ENCODE peak calls at places on chromosomes 6 and 20, in six cellular contexts. One of them, this sample, is unnamed.

GRCh38 chr6:15661815-15662245 is 998 bp downstream of the DTNBP1 start:
- DNase-seq in H1: no peak
- DNase-seq in trophoblast cell: no peak
- DNase-seq in IMR-90: no peak
- DNase-seq in neuronal stem cell: no peak
- DNase-seq in mesenchymal stem cell: no peak
- DNase-seq in this sample: no peak

GRCh38 chr20:41769650-41770049 is 151.5 kb upstream of the CHD6 start:
- DNase-seq in H1: peak; percentile 52
- DNase-seq in trophoblast cell: no peak
- DNase-seq in IMR-90: no peak
- DNase-seq in mesenchymal stem cell: no peak
- DNase-seq in neuronal stem cell: no peak
- DNase-seq in this sample: peak; percentile 60

GRCh38 chr6:24720131-24720603 is 1.2 kb upstream of the C6orf62 start:
- DNase-seq in neuronal stem cell: peak; percentile 32
- DNase-seq in IMR-90: peak; percentile 28
- DNase-seq in H1: no peak
- DNase-seq in mesenchymal stem cell: peak; percentile 59
- DNase-seq in trophoblast cell: peak; percentile 74
- DNase-seq in this sample: peak; percentile 30

GRCh38 chr6:52515219-52515960 is 61.5 kb downstream of the TRAM2 start:
- DNase-seq in H1: no peak
- DNase-seq in mesenchymal stem cell: peak; percentile 58
- DNase-seq in trophoblast cell: no peak
- DNase-seq in IMR-90: peak; percentile 75
- DNase-seq in neuronal stem cell: no peak
- DNase-seq in this sample: no peak

GRCh38 chr6:19333936-19334335 is 503.2 kb upstream of the ID4 start:
- DNase-seq in H1: no peak
- DNase-seq in IMR-90: no peak
- DNase-seq in trophoblast cell: no peak
- DNase-seq in neuronal stem cell: no peak
- DNase-seq in mesenchymal stem cell: no peak
- DNase-seq in this sample: no peak

GRCh38 chr6:118146584-118146983 is 239.5 kb downstream of the SLC35F1 start:
- DNase-seq in H1: no peak
- DNase-seq in trophoblast cell: no peak
- DNase-seq in mesenchymal stem cell: no peak
- DNase-seq in neuronal stem cell: no peak
- DNase-seq in IMR-90: no peak
- DNase-seq in this sample: no peak

GRCh38 chr20:62832212-62832922 is 15.5 kb downstream of the COL9A3 start:
- DNase-seq in IMR-90: no peak
- DNase-seq in trophoblast cell: no peak
- DNase-seq in H1: no peak
- DNase-seq in mesenchymal stem cell: no peak
- DNase-seq in neuronal stem cell: no peak
- DNase-seq in this sample: peak; percentile 91

GRCh38 chr6:30547454-30547853 is 8.8 kb downstream of the GNL1 start:
- DNase-seq in H1: no peak
- DNase-seq in neuronal stem cell: no peak
- DNase-seq in mesenchymal stem cell: no peak
- DNase-seq in trophoblast cell: no peak
- DNase-seq in IMR-90: no peak
- DNase-seq in this sample: no peak

GRCh38 chr20:3670511-3670910 is 7.3 kb upstream of the GFRA4 start:
- DNase-seq in trophoblast cell: no peak
- DNase-seq in neuronal stem cell: no peak
- DNase-seq in H1: no peak
- DNase-seq in IMR-90: peak; percentile 19
- DNase-seq in mesenchymal stem cell: peak; percentile 37
- DNase-seq in this sample: peak; percentile 60

GRCh38 chr6:148747493-148748160 is 797 bp downstream of the UST start:
- DNase-seq in H1: peak; percentile 84
- DNase-seq in mesenchymal stem cell: peak; percentile 57
- DNase-seq in neuronal stem cell: peak; percentile 64
- DNase-seq in IMR-90: peak; percentile 21
- DNase-seq in trophoblast cell: no peak
- DNase-seq in this sample: peak; percentile 80

GRCh38 chr6:3770023-3770422 is 18.5 kb upstream of the PXDC1 start:
- DNase-seq in trophoblast cell: no peak
- DNase-seq in neuronal stem cell: no peak
- DNase-seq in mesenchymal stem cell: no peak
- DNase-seq in IMR-90: no peak
- DNase-seq in H1: no peak
- DNase-seq in this sample: peak; percentile 63

GRCh38 chr6:112384511-112384910 is 37.4 kb downstream of the RFPL4B start:
- DNase-seq in neuronal stem cell: no peak
- DNase-seq in mesenchymal stem cell: no peak
- DNase-seq in H1: no peak
- DNase-seq in trophoblast cell: no peak
- DNase-seq in IMR-90: peak; percentile 8
- DNase-seq in this sample: no peak

GRCh38 chr6:27836080-27836782 is 76.0 kb downstream of the OR2B2 start:
- DNase-seq in mesenchymal stem cell: no peak
- DNase-seq in neuronal stem cell: no peak
- DNase-seq in IMR-90: no peak
- DNase-seq in trophoblast cell: no peak
- DNase-seq in H1: peak; percentile 28
- DNase-seq in this sample: no peak

GRCh38 chr20:18851556-18852098 is 38.0 kb downstream of the SCP2D1 start:
- DNase-seq in mesenchymal stem cell: no peak
- DNase-seq in neuronal stem cell: no peak
- DNase-seq in IMR-90: no peak
- DNase-seq in trophoblast cell: no peak
- DNase-seq in H1: no peak
- DNase-seq in this sample: no peak

GRCh38 chr6:62272118-62272517 is 13.9 kb downstream of the KHDRBS2 start:
- DNase-seq in neuronal stem cell: no peak
- DNase-seq in H1: no peak
- DNase-seq in trophoblast cell: no peak
- DNase-seq in IMR-90: no peak
- DNase-seq in mesenchymal stem cell: no peak
- DNase-seq in this sample: no peak

GRCh38 chr20:2451939-2452732 is 18.5 kb downstream of the SNRPB start:
- DNase-seq in mesenchymal stem cell: peak; percentile 65
- DNase-seq in H1: peak; percentile 94
- DNase-seq in neuronal stem cell: peak; percentile 78
- DNase-seq in trophoblast cell: peak; percentile 53
- DNase-seq in IMR-90: peak; percentile 62
- DNase-seq in this sample: peak; percentile 83

DNA sequence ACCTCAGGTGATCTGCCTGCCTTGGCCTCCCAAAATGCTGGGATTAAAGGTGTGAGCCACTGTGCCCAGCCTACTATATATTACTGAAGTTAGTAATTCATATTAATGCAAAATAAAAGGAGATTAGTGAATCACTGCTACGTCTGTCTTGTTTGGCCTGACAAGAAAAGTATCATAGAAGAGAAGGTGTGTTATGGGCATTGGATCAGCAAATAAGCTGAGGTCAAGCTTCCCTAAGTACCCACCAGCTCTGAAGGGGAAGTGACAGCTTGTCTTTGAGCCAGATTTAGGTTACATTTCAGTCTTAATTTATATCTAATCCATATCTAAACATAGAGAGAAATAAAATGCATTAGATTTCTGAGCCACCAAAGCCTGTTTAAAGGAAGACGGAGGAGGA is 7.1 kb downstream of the SGK1 start:
- DNase-seq in H1: no peak
- DNase-seq in trophoblast cell: no peak
- DNase-seq in IMR-90: no peak
- DNase-seq in mesenchymal stem cell: no peak
- DNase-seq in neuronal stem cell: no peak
- DNase-seq in this sample: no peak
- H3K27ac ChIP-seq in H1: no peak overlapping the region
- H3K27ac ChIP-seq in trophoblast cell: no peak overlapping the region
- H3K27ac ChIP-seq in IMR-90: no peak overlapping the region
- H3K27ac ChIP-seq in mesenchymal stem cell: no peak overlapping the region
- H3K27ac ChIP-seq in neuronal stem cell: no peak overlapping the region
- H3K27ac ChIP-seq in this sample: no peak overlapping the region

GRCh38 chr20:25299801-25300200 is 51.9 kb downstream of the PYGB start:
- DNase-seq in IMR-90: peak; percentile 33
- DNase-seq in neuronal stem cell: no peak
- DNase-seq in trophoblast cell: no peak
- DNase-seq in mesenchymal stem cell: no peak
- DNase-seq in H1: no peak
- DNase-seq in this sample: no peak
- H4K91ac ChIP-seq in IMR-90: peak overlapping the region; percentile 56
- H4K91ac ChIP-seq in neuronal stem cell: no peak overlapping the region
- H4K91ac ChIP-seq in trophoblast cell: no peak overlapping the region
- H4K91ac ChIP-seq in mesenchymal stem cell: no peak overlapping the region
- H4K91ac ChIP-seq in H1: no peak overlapping the region
- H4K91ac ChIP-seq in this sample: no peak overlapping the region

DNA sequence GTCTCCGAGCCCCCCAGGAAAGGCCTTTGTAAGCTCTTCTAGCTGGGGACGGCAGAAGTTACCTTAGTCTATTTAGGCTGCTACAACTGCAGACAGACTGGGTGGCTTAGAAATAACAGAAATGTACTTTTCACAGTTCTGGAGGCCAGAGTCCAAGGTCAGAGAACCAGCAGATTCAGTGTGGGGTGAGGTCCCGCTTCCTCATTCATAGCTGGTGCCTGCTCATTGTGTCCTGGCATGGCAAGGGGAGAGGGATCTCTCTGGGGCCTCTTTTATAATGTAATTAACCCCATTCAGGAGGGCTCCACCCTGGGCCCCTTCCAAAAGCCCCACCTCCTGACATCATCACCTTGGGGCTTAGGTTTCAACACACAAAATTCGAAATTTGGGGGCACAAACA is 315.1 kb downstream of the CDH4 start:
- DNase-seq in mesenchymal stem cell: no peak
- DNase-seq in IMR-90: no peak
- DNase-seq in neuronal stem cell: no peak
- DNase-seq in H1: no peak
- DNase-seq in trophoblast cell: no peak
- DNase-seq in this sample: no peak
- H4K8ac ChIP-seq in mesenchymal stem cell: no peak overlapping the region
- H4K8ac ChIP-seq in IMR-90: no peak overlapping the region
- H4K8ac ChIP-seq in neuronal stem cell: no peak overlapping the region
- H4K8ac ChIP-seq in H1: no peak overlapping the region
- H4K8ac ChIP-seq in trophoblast cell: no peak overlapping the region
- H4K8ac ChIP-seq in this sample: no peak overlapping the region

DNA sequence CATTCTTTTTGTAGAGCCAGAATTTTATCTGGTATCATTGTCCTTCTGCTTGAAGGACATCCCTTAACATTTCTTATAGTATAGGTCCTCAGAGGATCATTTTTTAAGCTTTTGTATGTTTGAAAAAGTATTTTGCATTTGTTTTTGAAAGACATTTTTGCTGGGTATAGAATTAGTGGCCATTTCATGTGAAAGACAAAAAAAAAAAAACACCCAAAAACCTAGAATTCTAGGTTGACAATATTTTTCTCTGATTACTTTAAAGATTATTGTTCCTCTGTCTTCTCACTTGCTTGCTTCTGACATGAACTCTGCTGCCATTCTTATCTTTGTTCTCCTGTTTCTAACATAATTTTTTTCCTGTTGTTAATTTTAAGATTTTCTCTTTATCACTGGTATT is 75.7 kb upstream of the SLC22A16 start:
- DNase-seq in IMR-90: no peak
- DNase-seq in trophoblast cell: no peak
- DNase-seq in neuronal stem cell: no peak
- DNase-seq in mesenchymal stem cell: no peak
- DNase-seq in H1: no peak
- DNase-seq in this sample: no peak
- H3K27ac ChIP-seq in IMR-90: no peak overlapping the region
- H3K27ac ChIP-seq in trophoblast cell: no peak overlapping the region
- H3K27ac ChIP-seq in neuronal stem cell: no peak overlapping the region
- H3K27ac ChIP-seq in mesenchymal stem cell: no peak overlapping the region
- H3K27ac ChIP-seq in H1: no peak overlapping the region
- H3K27ac ChIP-seq in this sample: no peak overlapping the region

DNA sequence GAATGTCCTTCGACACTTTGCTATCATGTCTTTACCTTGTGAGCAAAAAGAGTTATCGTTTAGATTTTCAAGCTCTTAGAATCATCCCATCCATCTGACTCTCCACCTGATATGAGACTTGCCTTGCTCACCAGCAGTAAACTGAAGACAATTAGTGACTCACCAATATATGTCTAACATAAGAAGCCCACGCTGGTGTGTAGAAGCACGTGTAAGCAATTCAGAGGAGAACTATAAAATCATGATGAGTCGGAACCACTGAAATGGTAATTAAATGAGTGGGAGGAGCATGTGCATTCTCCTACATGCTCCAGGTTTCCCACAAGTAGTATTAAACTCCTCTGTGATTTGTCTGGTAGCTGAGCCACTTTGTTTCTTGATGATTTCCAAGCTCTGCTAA is 181.6 kb upstream of the RNF217 start:
- DNase-seq in trophoblast cell: no peak
- DNase-seq in H1: no peak
- DNase-seq in mesenchymal stem cell: no peak
- DNase-seq in neuronal stem cell: no peak
- DNase-seq in IMR-90: no peak
- DNase-seq in this sample: no peak
- H4K91ac ChIP-seq in trophoblast cell: no peak overlapping the region
- H4K91ac ChIP-seq in H1: no peak overlapping the region
- H4K91ac ChIP-seq in mesenchymal stem cell: no peak overlapping the region
- H4K91ac ChIP-seq in neuronal stem cell: no peak overlapping the region
- H4K91ac ChIP-seq in IMR-90: no peak overlapping the region
- H4K91ac ChIP-seq in this sample: no peak overlapping the region

DNA sequence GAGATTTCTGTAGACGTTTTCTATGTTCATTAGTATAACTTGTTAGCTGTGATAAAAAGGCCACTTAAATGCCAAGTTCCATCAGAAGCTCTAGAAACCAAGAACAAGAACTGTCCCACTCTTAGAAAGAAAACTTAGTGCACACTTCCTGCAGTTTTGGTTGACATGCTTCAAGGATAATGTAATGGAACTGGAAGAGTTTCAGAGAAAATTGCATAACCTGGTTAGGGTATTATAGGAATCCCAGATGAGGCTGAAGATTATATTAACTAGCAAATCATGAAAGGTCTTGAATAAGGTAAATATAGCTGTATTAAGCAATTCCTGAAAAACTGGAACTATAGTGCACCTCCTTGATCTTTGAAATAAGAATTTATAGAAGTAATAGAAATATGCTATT is 1.8 kb upstream of the PHACTR2 start:
- DNase-seq in H1: no peak
- DNase-seq in trophoblast cell: peak; percentile 18
- DNase-seq in mesenchymal stem cell: peak; percentile 46
- DNase-seq in IMR-90: peak; percentile 56
- DNase-seq in neuronal stem cell: no peak
- DNase-seq in this sample: no peak
- H4K8ac ChIP-seq in H1: no peak overlapping the region
- H4K8ac ChIP-seq in trophoblast cell: no peak overlapping the region
- H4K8ac ChIP-seq in mesenchymal stem cell: no peak overlapping the region
- H4K8ac ChIP-seq in IMR-90: no peak overlapping the region
- H4K8ac ChIP-seq in neuronal stem cell: no peak overlapping the region
- H4K8ac ChIP-seq in this sample: no peak overlapping the region

DNA sequence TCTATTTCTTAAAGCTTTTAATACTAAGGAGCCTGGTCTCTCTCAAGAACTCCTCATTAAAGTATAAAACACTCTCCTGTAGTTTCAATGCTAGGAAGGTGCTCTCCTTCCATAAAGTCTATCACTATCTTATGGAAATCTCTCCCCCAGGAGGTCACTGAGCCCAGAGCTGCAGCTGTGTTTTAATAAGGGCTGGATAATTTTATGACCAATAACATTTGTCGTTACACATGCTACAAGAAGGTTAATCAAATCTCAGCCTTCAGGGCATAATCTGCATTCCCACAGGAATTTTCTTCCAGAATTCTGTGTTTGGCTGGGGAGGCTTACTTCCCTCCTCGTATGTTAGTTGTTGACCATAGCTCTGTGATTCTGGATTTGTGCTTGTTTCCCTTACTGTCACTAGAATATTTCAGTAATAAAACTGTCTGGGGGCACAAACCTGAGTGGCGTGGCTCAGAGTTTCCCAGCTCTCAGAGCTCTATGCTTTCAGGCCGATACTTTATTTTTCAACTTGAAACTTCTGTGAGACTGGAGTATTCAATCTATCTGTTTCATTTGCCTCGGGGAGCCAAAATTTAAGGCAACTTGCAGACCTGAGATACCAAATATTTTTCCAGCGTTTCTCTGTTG is 74.4 kb downstream of the SOBP start:
- DNase-seq in trophoblast cell: no peak
- DNase-seq in mesenchymal stem cell: no peak
- DNase-seq in neuronal stem cell: no peak
- DNase-seq in IMR-90: no peak
- DNase-seq in H1: no peak
- DNase-seq in this sample: no peak
- H3K27ac ChIP-seq in trophoblast cell: no peak overlapping the region
- H3K27ac ChIP-seq in mesenchymal stem cell: no peak overlapping the region
- H3K27ac ChIP-seq in neuronal stem cell: no peak overlapping the region
- H3K27ac ChIP-seq in IMR-90: no peak overlapping the region
- H3K27ac ChIP-seq in H1: no peak overlapping the region
- H3K27ac ChIP-seq in this sample: no peak overlapping the region